ENCODE peak calls at places on chromosomes 11 and 22, in six cellular contexts. E is sigmoid colon; Y is stimulated activated CD4-positive, alpha-beta T cell treated with anti-CD3 and anti-CD28 coated beads, Interleukin-1b, Interleukin-23, amount 100 ng/mL, for 24 hours; L is endothelial cell; R is AG08396; W is activated T-cell treated with anti-CD3 and anti-CD28 coated beads for 1 hour. N is an unnamed sample.

GRCh38 chr11:106331163-106331562 is 253.7 kb downstream of the AASDHPPT start:
- DNase-seq in R (no peak), E (no peak), Y (no peak), L (no peak), W (no peak), N (no peak)

GRCh38 chr11:12134239-12134590 is 23.8 kb downstream of the MICAL2 start:
- DNase-seq in W (no peak), L (no peak), R (no peak), Y (no peak), E (no peak), N (no peak)

GRCh38 chr22:42919199-42919598 is 62.1 kb upstream of the ARFGAP3 start:
- DNase-seq in W (no peak), L (no peak), R (peak; percentile 18), E (peak; percentile 46), Y (no peak), N (no peak)

GRCh38 chr22:39360674-39361413 is 11.1 kb downstream of the SYNGR1 start:
- DNase-seq in Y (no peak), L (no peak), W (no peak), E (no peak), R (no peak), N (no peak)

GRCh38 chr22:44107341-44107740 is 73.4 kb upstream of the PARVG start:
- DNase-seq in Y (no peak), R (no peak), E (no peak), W (no peak), L (no peak), N (no peak)

GRCh38 chr11:66976048-66976467 is 954 bp downstream of the C11orf86 start:
- DNase-seq in R (no peak), L (peak; percentile 76), W (no peak), Y (no peak), E (no peak), N (no peak)

GRCh38 chr11:88174627-88175003 is 628 bp downstream of the RAB38 start:
- DNase-seq in R (peak; percentile 67), E (peak; percentile 85), Y (peak; percentile 17), L (peak; percentile 60), W (no peak), N (peak; percentile 3)

GRCh38 chr11:1829039-1829820 is 5.6 kb upstream of the SYT8 start:
- DNase-seq in R (peak; percentile 89), L (no peak), E (no peak), W (no peak), Y (no peak), N (no peak)

GRCh38 chr11:763549-764321 is 13.6 kb downstream of the GATD1 start:
- DNase-seq in R (no peak), Y (no peak), E (no peak), W (no peak), L (no peak), N (no peak)

GRCh38 chr11:10382518-10382917 is 72.5 kb upstream of the AMPD3 start:
- DNase-seq in R (peak; percentile 28), Y (no peak), E (no peak), W (no peak), L (no peak), N (no peak)

GRCh38 chr11:3111919-3112690 is 53.0 kb downstream of the OSBPL5 start:
- DNase-seq in Y (no peak), R (no peak), L (no peak), E (peak; percentile 8), W (no peak), N (no peak)

GRCh38 chr11:64372802-64373597 is 14.0 kb downstream of the RPS6KA4 start:
- DNase-seq in E (no peak), L (no peak), W (no peak), R (peak; percentile 80), Y (no peak), N (no peak)

GRCh38 chr22:37212174-37212906 is at the start of gene SSTR3:
- DNase-seq in Y (no peak), W (no peak), R (no peak), E (peak; percentile 52), L (no peak), N (no peak)

GRCh38 chr11:35242843-35243242 is 103.9 kb downstream of the CD44 start:
- DNase-seq in L (no peak), E (no peak), W (no peak), R (no peak), Y (no peak), N (no peak)

GRCh38 chr22:49748514-49748913 is 79.2 kb downstream of the BRD1 start:
- DNase-seq in R (no peak), W (no peak), L (no peak), E (no peak), Y (no peak), N (no peak)

GRCh38 chr22:22721681-22722309 is 77.4 kb downstream of the GGTLC2 start:
- DNase-seq in L (no peak), W (peak; percentile 20), R (peak; percentile 24), E (no peak), Y (peak; percentile 29), N (no peak)